ENCODE peak calls at places on chromosome 9, in ten cellular contexts. D is prostate gland, A is HepG2, S is K562, H is breast epithelium, E is HL-60, X is spleen, U is H1, Z is suprapubic skin, R is stomach. C is an unnamed sample.

GRCh38 chr9:14500705-14501104 is 186.8 kb upstream of the NFIB start:
- DNase-seq in D (no peak), A (no peak), S (no peak), H (no peak), E (no peak), X (no peak), U (no peak), Z (no peak), R (no peak), C (no peak)

GRCh38 chr9:1049641-1050040 is 516 bp upstream of the DMRT2 start:
- DNase-seq in D (no peak), A (no peak), S (no peak), H (no peak), E (no peak), X (no peak), U (no peak), Z (no peak), R (no peak), C (no peak)

GRCh38 chr9:71098801-71099200 is 22.6 kb downstream of the TRPM3 start:
- DNase-seq in D (no peak), A (no peak), S (no peak), H (no peak), E (no peak), X (no peak), U (no peak), Z (no peak), R (no peak), C (no peak)

GRCh38 chr9:20297646-20298084 is 324.6 kb downstream of the MLLT3 start:
- DNase-seq in D (no peak), A (no peak), S (no peak), H (no peak), E (no peak), X (no peak), U (no peak), Z (no peak), R (no peak), C (no peak)

GRCh38 chr9:22416692-22417060 is 29.9 kb upstream of the DMRTA1 start:
- DNase-seq in D (no peak), A (no peak), S (no peak), H (no peak), E (no peak), X (no peak), U (no peak), Z (no peak), R (no peak), C (peak; percentile 2)

GRCh38 chr9:138101444-138102234 is 224.1 kb downstream of the CACNA1B start:
- DNase-seq in D (peak; percentile 2), A (no peak), S (no peak), H (peak; percentile 8), E (no peak), X (peak; percentile 51), U (no peak), Z (no peak), R (peak; percentile 15), C (no peak)

GRCh38 chr9:76630916-76631315 is 133.3 kb upstream of the PCA3 start:
- DNase-seq in D (no peak), A (no peak), S (peak; percentile 48), H (no peak), E (no peak), X (no peak), U (no peak), Z (no peak), R (no peak), C (no peak)

GRCh38 chr9:75891277-75892167 is 1.0 kb downstream of the PCSK5 start:
- DNase-seq in D (no peak), A (no peak), S (no peak), H (no peak), E (no peak), X (peak; percentile 77), U (no peak), Z (peak; percentile 70), R (no peak), C (peak; percentile 60)

GRCh38 chr9:4228606-4229005 is 71.3 kb downstream of the GLIS3 start:
- DNase-seq in D (no peak), A (no peak), S (no peak), H (no peak), E (peak; percentile 12), X (no peak), U (no peak), Z (no peak), R (no peak), C (peak; percentile 19)

GRCh38 chr9:132728497-132728896 is 58.2 kb downstream of the GTF3C4 start:
- DNase-seq in D (no peak), A (no peak), S (no peak), H (no peak), E (no peak), X (no peak), U (no peak), Z (no peak), R (no peak), C (no peak)

GRCh38 chr9:136050266-136050705 is 44.8 kb downstream of the NACC2 start:
- DNase-seq in D (no peak), A (no peak), S (peak; percentile 4), H (no peak), E (no peak), X (no peak), U (no peak), Z (no peak), R (no peak), C (peak; percentile 44)
- H3K4me3 ChIP-seq in D (peak overlapping the region; percentile 58), A (no peak overlapping the region), S (no peak overlapping the region), H (peak overlapping the region; percentile 67), E (no peak overlapping the region), X (no peak overlapping the region), U (peak overlapping the region; percentile 48), Z (peak overlapping the region; percentile 65), R (peak overlapping the region; percentile 52), C (peak overlapping the region; percentile 78)

GRCh38 chr9:88748566-88749238 is 213.7 kb downstream of the NXNL2 start:
- DNase-seq in D (no peak), A (no peak), S (no peak), H (no peak), E (no peak), X (peak; percentile 56), U (no peak), Z (no peak), R (no peak), C (no peak)
- TF ChIP-seq POLR2AphosphoS5 in D (peak; percentile 25), A (no peak), S (no peak), H (no peak), E (no peak), X (no peak), U (no peak), Z (no peak), R (no peak), C (no peak)

DNA sequence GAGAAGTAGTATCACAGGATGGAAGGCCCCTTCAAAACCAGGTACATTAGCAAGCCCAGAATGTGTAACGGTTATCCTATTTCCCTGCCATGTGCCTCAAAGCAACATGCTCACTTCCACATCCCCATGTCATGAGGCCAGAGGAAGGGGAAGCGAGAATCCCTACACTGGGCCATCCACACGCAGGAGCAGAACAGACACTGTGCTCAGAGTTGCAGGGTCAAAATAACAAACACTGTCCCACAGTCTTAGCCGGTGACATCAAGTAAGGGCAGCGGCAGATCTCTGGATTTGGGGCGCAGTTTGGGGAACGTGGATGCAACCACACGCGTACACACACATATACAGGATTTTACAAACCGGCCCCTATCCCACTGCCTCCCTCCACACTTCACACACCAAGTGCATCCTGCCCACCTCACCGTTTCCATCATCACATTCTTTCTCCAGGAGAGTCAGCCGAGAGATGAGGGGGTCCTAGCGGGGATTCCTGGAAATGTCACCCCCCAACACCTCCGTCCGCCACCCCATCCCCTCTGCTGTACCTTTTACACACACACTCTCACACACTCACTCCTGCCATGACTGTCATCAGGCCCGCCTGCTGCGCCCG is 774 bp downstream of the APBA1 start:
- DNase-seq in D (no peak), A (no peak), S (no peak), H (no peak), E (no peak), X (no peak), U (no peak), Z (peak; percentile 58), R (no peak), C (no peak)
- H3K4me3 ChIP-seq in D (peak overlapping the region; percentile 78), A (no peak overlapping the region), S (no peak overlapping the region), H (peak overlapping the region; percentile 89), E (peak overlapping the region; percentile 52), X (peak overlapping the region; percentile 69), U (peak overlapping the region; percentile 61), Z (peak overlapping the region; percentile 68), R (peak overlapping the region; percentile 77), C (peak overlapping the region; percentile 81)

GRCh38 chr9:125541840-125542243 is 165.2 kb downstream of the MAPKAP1 start:
- DNase-seq in D (no peak), A (no peak), S (no peak), H (no peak), E (no peak), X (no peak), U (no peak), Z (no peak), R (no peak), C (no peak)

GRCh38 chr9:125544474-125544873 is 162.5 kb downstream of the MAPKAP1 start:
- DNase-seq in D (no peak), A (no peak), S (no peak), H (no peak), E (no peak), X (no peak), U (no peak), Z (no peak), R (no peak), C (no peak)

GRCh38 chr9:125548141-125548540 is 158.9 kb downstream of the MAPKAP1 start:
- DNase-seq in D (no peak), A (peak; percentile 79), S (no peak), H (no peak), E (no peak), X (no peak), U (no peak), Z (no peak), R (no peak), C (no peak)

GRCh38 chr9:125547383-125547782 is 159.6 kb downstream of the MAPKAP1 start:
- DNase-seq in D (no peak), A (no peak), S (no peak), H (no peak), E (no peak), X (no peak), U (no peak), Z (no peak), R (no peak), C (peak; percentile 24)

GRCh38 chr9:125544988-125545651 is 161.9 kb downstream of the MAPKAP1 start:
- DNase-seq in D (peak; percentile 81), A (no peak), S (no peak), H (no peak), E (no peak), X (no peak), U (no peak), Z (no peak), R (peak; percentile 86), C (no peak)
- TF ChIP-seq POLR2AphosphoS5 in D (peak; percentile 88), A (no peak), S (no peak), H (no peak), E (no peak), X (no peak), U (no peak), Z (no peak), R (peak; percentile 14), C (no peak)

C was measured in GM23338.